ENCODE peak calls at places on chromosomes 13 and 19, in five cellular contexts. M is H9, F is mesenchymal stem cell, E is neuronal stem cell, Y is IMR-90. G is an unnamed sample.

GRCh38 chr13:48009298-48009697 is 8.2 kb upstream of the SUCLA2 start:
- DNase-seq in F (peak), M (no peak), E (no peak), Y (peak), G (peak)

GRCh38 chr13:45102136-45102802 is 18.0 kb upstream of the GTF2F2 start:
- DNase-seq in Y (peak), F (no peak), E (peak), M (no peak), G (no peak)

GRCh38 chr13:109616021-109616420 is 170.4 kb downstream of the IRS2 start:
- DNase-seq in Y (no peak), E (no peak), F (no peak), M (no peak), G (peak)

GRCh38 chr13:31044658-31045620 is 112.5 kb downstream of the TEX26 start:
- DNase-seq in E (no peak), Y (no peak), M (no peak), F (peak), G (peak)

GRCh38 chr19:12833747-12834417 is 497 bp downstream of the RTBDN start:
- DNase-seq in E (no peak), Y (no peak), M (peak), F (no peak), G (no peak)

GRCh38 chr19:4080473-4080872 is 13.8 kb upstream of the ZBTB7A start:
- DNase-seq in F (no peak), M (no peak), E (no peak), Y (no peak), G (peak)

GRCh38 chr19:51687791-51688664 is 5.1 kb upstream of the SPACA6 start:
- DNase-seq in E (no peak), M (peak), Y (peak), F (peak), G (peak)

GRCh38 chr13:43307921-43308433 is 284.6 kb downstream of the DNAJC15 start:
- DNase-seq in E (no peak), Y (peak), M (no peak), F (peak), G (no peak)

GRCh38 chr19:9065457-9066014 is 21.3 kb upstream of the OR1M1 start:
- DNase-seq in E (no peak), Y (no peak), M (peak), F (no peak), G (no peak)

GRCh38 chr19:7331446-7331845 is 17.3 kb upstream of the ARHGEF18 start:
- DNase-seq in Y (no peak), E (no peak), M (no peak), F (no peak), G (no peak)
- H3K4ac ChIP-seq in Y (no peak), E (no peak), M (no peak), F (no peak), G (no peak)

GRCh38 chr13:51305558-51305957 is 33.9 kb upstream of the SERPINE3 start:
- DNase-seq in Y (no peak), M (no peak), E (no peak), F (no peak), G (no peak)
- H3K4ac ChIP-seq in Y (no peak), M (no peak), E (no peak), F (no peak), G (no peak)

GRCh38 chr19:5827342-5827890 is 12.1 kb downstream of the FUT6 start:
- DNase-seq in M (no peak), Y (no peak), E (no peak), F (no peak), G (no peak)
- H3K4ac ChIP-seq in M (no peak), Y (peak), E (no peak), F (peak), G (no peak)

DNA sequence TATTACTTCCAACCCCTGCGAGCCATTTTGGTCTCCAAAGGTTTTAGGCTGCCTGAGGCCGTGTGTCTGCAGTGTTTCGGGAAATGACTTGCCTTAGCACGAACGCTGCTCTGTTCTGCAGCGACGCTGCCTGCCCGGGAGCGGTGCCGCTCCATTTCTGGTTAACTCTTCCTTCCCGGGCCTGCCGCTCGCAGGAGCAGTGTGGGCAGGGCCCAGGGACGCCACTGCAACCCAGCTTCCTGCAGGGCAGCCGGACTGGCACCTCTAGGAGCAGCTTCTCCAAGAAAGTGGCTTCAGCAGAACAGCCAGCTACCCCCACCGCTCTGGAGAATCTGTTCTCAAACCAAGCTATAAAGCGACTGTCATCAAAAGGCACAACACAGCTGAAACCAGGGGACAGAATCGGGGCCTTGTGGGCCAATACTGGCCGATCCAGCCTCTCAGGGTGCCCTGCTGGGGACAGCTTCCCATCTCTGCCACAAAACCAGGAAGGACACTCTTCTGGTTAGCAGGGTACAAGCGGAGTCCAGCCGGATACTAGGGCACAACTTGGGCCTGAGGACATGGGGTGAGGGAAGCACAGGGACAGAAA is 72.2 kb downstream of the KCTD15 start:
- DNase-seq in E (no peak), F (no peak), M (peak), Y (no peak), G (no peak)
- H3K4ac ChIP-seq in E (no peak), F (peak), M (no peak), Y (no peak), G (peak)

DNA sequence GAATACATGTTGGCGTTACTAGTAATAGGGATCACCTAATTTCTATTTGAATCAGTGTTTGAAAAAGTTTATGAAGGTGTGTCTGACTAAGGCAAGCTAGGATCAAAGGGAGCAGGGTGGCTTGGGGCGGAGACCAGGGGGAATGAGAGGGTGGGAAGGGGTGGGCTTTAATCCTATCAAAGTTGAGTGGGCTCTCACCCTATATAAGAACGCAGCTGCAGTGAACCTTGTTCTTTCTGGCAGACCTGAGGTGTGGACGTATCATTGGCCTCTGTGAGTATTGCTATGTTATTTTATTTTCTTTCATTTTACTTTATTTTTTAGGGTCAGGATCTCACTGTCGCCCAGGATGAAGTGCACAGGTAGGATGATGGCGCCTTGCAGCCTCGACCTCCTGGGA is 37.4 kb downstream of the NLRP12 start:
- DNase-seq in Y (no peak), E (no peak), M (no peak), F (no peak), G (no peak)
- H3K4ac ChIP-seq in Y (no peak), E (no peak), M (no peak), F (no peak), G (no peak)

GRCh38 chr19:2015611-2015950 is at the start of gene BTBD2:
- DNase-seq in M (no peak), Y (peak), E (peak), F (peak), G (no peak)
- H3K4ac ChIP-seq in M (no peak), Y (peak), E (peak), F (no peak), G (peak)

GRCh38 chr13:23433171-23434153 is at the start of gene SACS:
- DNase-seq in Y (peak), F (peak), E (peak), M (peak), G (no peak)
- H3K4ac ChIP-seq in Y (peak), F (no peak), E (peak), M (no peak), G (no peak)

DNA sequence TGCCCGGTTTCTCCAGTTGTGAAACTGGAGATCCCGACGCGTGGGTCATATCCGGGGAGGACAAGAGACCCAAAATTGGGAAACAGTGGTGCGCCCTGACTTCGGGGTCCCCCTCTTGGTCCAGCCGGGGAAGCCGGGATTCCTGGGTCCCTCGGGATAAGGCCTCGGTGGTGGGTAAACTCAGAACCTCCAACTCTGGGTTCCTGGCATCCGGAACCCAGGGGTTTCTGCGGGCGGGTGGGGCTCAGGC is 672 bp downstream of the ZFP36 start:
- DNase-seq in F (no peak), Y (no peak), E (no peak), M (no peak), G (no peak)
- H3K4ac ChIP-seq in F (no peak), Y (peak), E (no peak), M (no peak), G (peak)

DNA sequence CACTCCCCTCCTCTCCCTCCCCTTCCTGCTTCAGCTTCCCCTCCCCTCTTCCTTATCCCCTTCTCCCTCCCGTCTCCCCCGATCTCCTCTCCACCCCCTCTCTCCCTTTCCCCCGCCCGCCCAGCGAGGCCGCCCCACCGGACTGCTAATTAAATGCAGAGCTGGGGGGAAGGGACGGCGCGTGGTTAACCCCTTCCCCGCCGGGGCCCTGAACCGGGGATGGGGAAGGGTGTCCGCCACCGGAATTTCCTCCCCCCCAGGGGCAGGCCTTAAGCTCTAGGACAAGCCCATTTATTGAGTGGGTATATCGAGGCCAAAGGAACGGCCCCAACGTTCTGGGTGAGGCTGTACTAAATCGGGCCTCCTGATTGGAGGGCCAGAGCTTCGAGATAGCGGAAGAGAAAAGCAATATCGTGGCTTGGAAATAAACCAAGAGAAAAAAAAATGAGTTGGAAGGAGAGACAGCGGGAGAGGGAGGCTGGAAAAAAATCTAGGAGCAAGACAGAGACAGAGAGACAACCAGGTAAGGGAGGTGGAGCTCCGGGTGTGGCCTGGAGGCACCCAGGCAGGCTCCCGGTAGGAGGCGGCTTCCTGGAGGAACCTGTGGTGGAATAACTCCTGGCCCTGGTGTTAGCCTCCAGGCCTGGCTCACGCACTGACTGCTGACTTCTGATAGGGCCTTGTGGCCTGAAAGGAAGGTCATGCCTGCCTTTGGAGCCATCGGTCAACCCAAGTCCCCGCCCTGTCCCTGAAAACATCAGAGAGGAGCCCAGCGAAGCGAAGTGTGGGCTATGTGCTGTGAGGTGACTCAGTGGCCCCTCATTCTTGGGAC is 11.6 kb upstream of the JUND start:
- DNase-seq in Y (peak), M (peak), E (peak), F (peak), G (peak)
- H3K4ac ChIP-seq in Y (peak), M (no peak), E (peak), F (peak), G (peak)

DNA sequence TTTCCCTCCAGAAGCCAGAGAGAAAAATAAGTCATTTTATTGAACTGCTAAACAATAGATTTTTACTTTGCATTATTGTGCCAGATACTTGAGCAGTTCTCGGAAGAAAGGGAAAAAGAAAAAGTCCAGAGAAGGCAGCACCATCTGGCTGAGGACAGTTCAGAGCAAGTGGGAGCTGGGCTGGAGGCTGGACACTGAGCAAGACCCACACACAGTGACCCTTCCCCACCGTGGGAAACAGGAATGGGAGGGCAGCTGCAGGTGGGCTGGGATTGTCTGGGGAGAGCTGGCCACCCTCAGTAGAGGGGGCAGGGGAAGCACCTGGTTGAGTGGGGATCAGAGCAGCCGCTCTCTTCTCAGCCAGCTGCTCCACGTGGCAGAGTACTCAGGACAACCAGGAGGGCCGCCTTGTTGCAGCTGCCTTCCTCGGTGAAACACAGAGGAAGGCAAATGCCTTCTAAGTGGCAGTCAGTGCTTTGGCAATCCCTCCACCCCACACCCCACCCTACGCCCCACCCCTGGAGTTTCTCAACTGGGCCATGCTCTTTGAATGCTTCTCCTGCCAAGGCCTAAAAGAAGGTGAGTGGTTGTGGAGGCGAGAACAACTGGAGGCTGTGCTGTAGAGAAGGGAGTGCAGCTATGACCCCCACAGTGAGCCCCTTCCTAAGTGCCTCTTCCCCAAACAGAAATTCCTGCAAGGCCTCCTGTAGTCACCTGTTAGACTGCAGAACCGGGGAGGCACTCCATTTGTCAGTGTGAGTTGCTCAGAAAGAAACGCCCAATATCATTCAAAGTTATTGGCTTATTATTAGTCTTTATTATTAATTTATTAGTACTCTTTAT is 179.3 kb downstream of the ZIC5 start:
- DNase-seq in Y (no peak), E (no peak), F (no peak), M (peak), G (no peak)
- H3K4ac ChIP-seq in Y (no peak), E (no peak), F (no peak), M (no peak), G (no peak)